ENCODE peak calls at places on chromosomes 13 and 19, in four cellular contexts. One of them, this sample, is unnamed.

GRCh38 chr19:6654347-6655310 is 15.3 kb downstream of the TNFSF14 start:
- DNase-seq in GM10248: peak
- DNase-seq in activated CD4-positive, alpha-beta T cell treated with anti-CD3 and anti-CD28 coated beads, Interleukin-2, amount 50 U/mL, for 1 hour: no peak
- DNase-seq in activated CD8-positive, alpha-beta memory T cell treated with anti-CD3 and anti-CD28 coated beads for 1 hour: no peak
- DNase-seq in this sample: no peak

GRCh38 chr13:110869231-110869804 is 45.6 kb downstream of the ANKRD10 start:
- DNase-seq in GM10248: no peak
- DNase-seq in activated CD4-positive, alpha-beta T cell treated with anti-CD3 and anti-CD28 coated beads, Interleukin-2, amount 50 U/mL, for 1 hour: no peak
- DNase-seq in activated CD8-positive, alpha-beta memory T cell treated with anti-CD3 and anti-CD28 coated beads for 1 hour: no peak
- DNase-seq in this sample: no peak

GRCh38 chr13:23515116-23515515 is 55.1 kb upstream of the TNFRSF19 start:
- DNase-seq in GM10248: no peak
- DNase-seq in activated CD4-positive, alpha-beta T cell treated with anti-CD3 and anti-CD28 coated beads, Interleukin-2, amount 50 U/mL, for 1 hour: no peak
- DNase-seq in activated CD8-positive, alpha-beta memory T cell treated with anti-CD3 and anti-CD28 coated beads for 1 hour: no peak
- DNase-seq in this sample: no peak

GRCh38 chr19:7998081-7998480 is 7.4 kb downstream of the ELAVL1 start:
- DNase-seq in GM10248: no peak
- DNase-seq in activated CD4-positive, alpha-beta T cell treated with anti-CD3 and anti-CD28 coated beads, Interleukin-2, amount 50 U/mL, for 1 hour: no peak
- DNase-seq in activated CD8-positive, alpha-beta memory T cell treated with anti-CD3 and anti-CD28 coated beads for 1 hour: no peak
- DNase-seq in this sample: no peak

GRCh38 chr13:42852102-42852501 is 70.7 kb downstream of the FAM216B start:
- DNase-seq in GM10248: no peak
- DNase-seq in activated CD4-positive, alpha-beta T cell treated with anti-CD3 and anti-CD28 coated beads, Interleukin-2, amount 50 U/mL, for 1 hour: no peak
- DNase-seq in activated CD8-positive, alpha-beta memory T cell treated with anti-CD3 and anti-CD28 coated beads for 1 hour: no peak
- DNase-seq in this sample: no peak

GRCh38 chr19:21158523-21159135 is 16.8 kb downstream of the ZNF431 start:
- DNase-seq in GM10248: no peak
- DNase-seq in activated CD4-positive, alpha-beta T cell treated with anti-CD3 and anti-CD28 coated beads, Interleukin-2, amount 50 U/mL, for 1 hour: no peak
- DNase-seq in activated CD8-positive, alpha-beta memory T cell treated with anti-CD3 and anti-CD28 coated beads for 1 hour: no peak
- DNase-seq in this sample: no peak

GRCh38 chr19:52640916-52641315 is 2.8 kb upstream of the ZNF83 start:
- DNase-seq in GM10248: no peak
- DNase-seq in activated CD4-positive, alpha-beta T cell treated with anti-CD3 and anti-CD28 coated beads, Interleukin-2, amount 50 U/mL, for 1 hour: no peak
- DNase-seq in activated CD8-positive, alpha-beta memory T cell treated with anti-CD3 and anti-CD28 coated beads for 1 hour: no peak
- DNase-seq in this sample: no peak

GRCh38 chr13:35920816-35921215 is 210.4 kb downstream of the DCLK1 start:
- DNase-seq in GM10248: no peak
- DNase-seq in activated CD4-positive, alpha-beta T cell treated with anti-CD3 and anti-CD28 coated beads, Interleukin-2, amount 50 U/mL, for 1 hour: no peak
- DNase-seq in activated CD8-positive, alpha-beta memory T cell treated with anti-CD3 and anti-CD28 coated beads for 1 hour: no peak
- DNase-seq in this sample: no peak

GRCh38 chr13:50574731-50575130 is 268.8 kb downstream of the DLEU7 start:
- DNase-seq in GM10248: no peak
- DNase-seq in activated CD4-positive, alpha-beta T cell treated with anti-CD3 and anti-CD28 coated beads, Interleukin-2, amount 50 U/mL, for 1 hour: no peak
- DNase-seq in activated CD8-positive, alpha-beta memory T cell treated with anti-CD3 and anti-CD28 coated beads for 1 hour: no peak
- DNase-seq in this sample: no peak

GRCh38 chr19:9620842-9621155 is 233 bp downstream of the ZNF561 start:
- DNase-seq in GM10248: no peak
- DNase-seq in activated CD4-positive, alpha-beta T cell treated with anti-CD3 and anti-CD28 coated beads, Interleukin-2, amount 50 U/mL, for 1 hour: no peak
- DNase-seq in activated CD8-positive, alpha-beta memory T cell treated with anti-CD3 and anti-CD28 coated beads for 1 hour: no peak
- DNase-seq in this sample: no peak

GRCh38 chr13:43686557-43686956 is 100.2 kb downstream of the ENOX1 start:
- DNase-seq in GM10248: no peak
- DNase-seq in activated CD4-positive, alpha-beta T cell treated with anti-CD3 and anti-CD28 coated beads, Interleukin-2, amount 50 U/mL, for 1 hour: no peak
- DNase-seq in activated CD8-positive, alpha-beta memory T cell treated with anti-CD3 and anti-CD28 coated beads for 1 hour: no peak
- DNase-seq in this sample: no peak

This sample was measured in cortex of kidney.